ENCODE peak calls at places on chromosomes 1 and 21, in seven cellular contexts. O is left lung; N is activated CD8-positive, alpha-beta memory T cell treated with anti-CD3 and anti-CD28 coated beads, Interleukin-2, amount 50 U/mL, for 48 hours; I is choroid plexus epithelial cell; D is T-helper 2 cell; K is iris pigment epithelial cell; G is head of caudate nucleus. H is an unnamed sample.
A peak's percentile ranks its signal among the peaks of the same experiment; 100 is the strongest.

GRCh38 chr1:198543670-198544260 is 3.3 kb upstream of the ATP6V1G3 start:
- DNase-seq in O (no peak), N (no peak), I (no peak), D (no peak), K (no peak), G (no peak), H (no peak)

GRCh38 chr1:234613128-234613875 is 3.3 kb upstream of the IRF2BP2 start:
- DNase-seq in O (no peak), N (no peak), I (peak; percentile 97), D (no peak), K (peak; percentile 95), G (no peak), H (peak; percentile 22)

GRCh38 chr1:237539055-237539454 is 351.7 kb downstream of the ZP4 start:
- DNase-seq in O (no peak), N (no peak), I (no peak), D (no peak), K (no peak), G (no peak), H (no peak)

GRCh38 chr1:117613249-117613968 is 7.6 kb downstream of the TENT5C start:
- DNase-seq in O (no peak), N (peak; percentile 15), I (no peak), D (no peak), K (peak; percentile 15), G (no peak), H (no peak)

GRCh38 chr1:216961516-216961915 is 238.3 kb upstream of the ESRRG start:
- DNase-seq in O (no peak), N (no peak), I (no peak), D (no peak), K (no peak), G (no peak), H (no peak)

GRCh38 chr1:207672525-207673130 is 27.7 kb downstream of the CR1L start:
- DNase-seq in O (no peak), N (no peak), I (peak; percentile 58), D (no peak), K (peak; percentile 58), G (no peak), H (peak; percentile 7)

GRCh38 chr1:25676488-25676887 is 59.9 kb downstream of the MAN1C1 start:
- DNase-seq in O (no peak), N (no peak), I (no peak), D (no peak), K (no peak), G (no peak), H (peak; percentile 87)

GRCh38 chr1:153539395-153540093 is 1.2 kb downstream of the S100A5 start:
- DNase-seq in O (no peak), N (no peak), I (no peak), D (no peak), K (no peak), G (no peak), H (no peak)

GRCh38 chr1:17948594-17948993 is 159.0 kb upstream of the IGSF21 start:
- DNase-seq in O (no peak), N (no peak), I (no peak), D (no peak), K (no peak), G (no peak), H (no peak)

GRCh38 chr1:204829133-204829532 is 41.5 kb upstream of the NFASC start:
- DNase-seq in O (no peak), N (no peak), I (no peak), D (no peak), K (no peak), G (peak; percentile 54), H (peak; percentile 44)

GRCh38 chr21:28704746-28705145 is 287.9 kb downstream of the LTN1 start:
- DNase-seq in O (no peak), N (no peak), I (peak; percentile 13), D (no peak), K (no peak), G (no peak), H (peak; percentile 20)

GRCh38 chr1:28358701-28359100 is 10.8 kb upstream of the PHACTR4 start:
- DNase-seq in O (no peak), N (no peak), I (no peak), D (no peak), K (no peak), G (no peak), H (no peak)

GRCh38 chr1:224623743-224624333 is 7.7 kb downstream of the CNIH3 start:
- DNase-seq in O (no peak), N (peak; percentile 74), I (peak; percentile 94), D (peak; percentile 64), K (peak; percentile 93), G (no peak), H (no peak)

GRCh38 chr1:88104886-88105285 is 579.2 kb upstream of the PKN2 start:
- DNase-seq in O (no peak), N (no peak), I (no peak), D (no peak), K (no peak), G (no peak), H (no peak)

GRCh38 chr1:90753556-90753955 is 36.5 kb upstream of the BARHL2 start:
- DNase-seq in O (no peak), N (no peak), I (no peak), D (no peak), K (no peak), G (no peak), H (no peak)

GRCh38 chr1:172359531-172359991 is 60.9 kb upstream of the C1orf105 start:
- DNase-seq in O (no peak), N (no peak), I (peak; percentile 89), D (no peak), K (peak; percentile 83), G (no peak), H (no peak)

GRCh38 chr21:45306832-45307571 is 19.3 kb upstream of the POFUT2 start:
- DNase-seq in O (peak; percentile 69), N (no peak), I (peak; percentile 85), D (no peak), K (peak; percentile 78), G (peak; percentile 93), H (peak; percentile 70)

GRCh38 chr21:14982336-14982735 is 82.5 kb downstream of the NRIP1 start:
- DNase-seq in O (no peak), N (no peak), I (no peak), D (no peak), K (no peak), G (no peak), H (no peak)

GRCh38 chr21:33901421-33902288 is 13.9 kb downstream of the ATP5PO start:
- DNase-seq in O (no peak), N (no peak), I (peak; percentile 90), D (no peak), K (peak; percentile 89), G (peak; percentile 33), H (peak; percentile 52)

GRCh38 chr1:221263831-221264767 is 384.9 kb downstream of the HLX start:
- DNase-seq in O (peak; percentile 50), N (no peak), I (peak; percentile 92), D (no peak), K (peak; percentile 90), G (peak; percentile 74), H (no peak)

GRCh38 chr1:75035536-75035935 is 98.7 kb upstream of the LHX8 start:
- DNase-seq in O (no peak), N (no peak), I (no peak), D (no peak), K (no peak), G (no peak), H (no peak)

GRCh38 chr1:42851420-42851819 is 5.0 kb downstream of the ZNF691 start:
- DNase-seq in O (no peak), N (no peak), I (no peak), D (no peak), K (no peak), G (peak; percentile 85), H (no peak)

GRCh38 chr1:180230416-180230790 is 339 bp downstream of the LHX4 start:
- DNase-seq in O (no peak), N (peak; percentile 66), I (no peak), D (no peak), K (no peak), G (no peak), H (no peak)

GRCh38 chr1:3762873-3763228 is 9.7 kb upstream of the SMIM1 start:
- DNase-seq in O (no peak), N (no peak), I (no peak), D (no peak), K (no peak), G (no peak), H (no peak)

GRCh38 chr1:197692965-197693364 is 82.3 kb downstream of the DENND1B start:
- DNase-seq in O (no peak), N (no peak), I (peak; percentile 54), D (no peak), K (peak; percentile 23), G (no peak), H (no peak)

GRCh38 chr1:231382426-231382825 is 39.7 kb downstream of the EGLN1 start:
- DNase-seq in O (no peak), N (no peak), I (no peak), D (no peak), K (no peak), G (no peak), H (no peak)

GRCh38 chr1:154765970-154766369 is 104.1 kb downstream of the KCNN3 start:
- DNase-seq in O (no peak), N (no peak), I (peak; percentile 68), D (no peak), K (peak; percentile 53), G (no peak), H (no peak)

GRCh38 chr21:42063578-42064521 is 7.3 kb upstream of the UMODL1 start:
- DNase-seq in O (peak; percentile 60), N (peak; percentile 75), I (no peak), D (peak; percentile 39), K (no peak), G (no peak), H (no peak)

GRCh38 chr1:215106067-215106466 is 23.5 kb downstream of the KCNK2 start:
- DNase-seq in O (no peak), N (no peak), I (no peak), D (no peak), K (no peak), G (no peak), H (no peak)

GRCh38 chr1:243345205-243345604 is 89.4 kb downstream of the SDCCAG8 start:
- DNase-seq in O (no peak), N (no peak), I (peak; percentile 19), D (no peak), K (peak; percentile 20), G (peak; percentile 21), H (peak; percentile 63)

GRCh38 chr21:45011911-45012660 is 62.3 kb upstream of the ADARB1 start:
- DNase-seq in O (peak; percentile 26), N (no peak), I (peak; percentile 87), D (no peak), K (peak; percentile 94), G (no peak), H (no peak)

GRCh38 chr21:45131537-45131999 is 57.2 kb downstream of the ADARB1 start:
- DNase-seq in O (no peak), N (no peak), I (no peak), D (no peak), K (no peak), G (no peak), H (no peak)

GRCh38 chr21:32090961-32091360 is 187.9 kb downstream of the MIS18A start:
- DNase-seq in O (no peak), N (no peak), I (no peak), D (no peak), K (no peak), G (no peak), H (no peak)

GRCh38 chr1:218347316-218347712 is 2.2 kb downstream of the TGFB2 start:
- DNase-seq in O (no peak), N (no peak), I (peak; percentile 78), D (no peak), K (peak; percentile 73), G (no peak), H (no peak)

GRCh38 chr1:20426923-20427322 is 59.1 kb downstream of the CAMK2N1 start:
- DNase-seq in O (no peak), N (no peak), I (peak; percentile 89), D (no peak), K (peak; percentile 89), G (no peak), H (no peak)

GRCh38 chr1:27049607-27050006 is 37.0 kb upstream of the TENT5B start:
- DNase-seq in O (no peak), N (no peak), I (no peak), D (no peak), K (no peak), G (no peak), H (no peak)

GRCh38 chr1:55064071-55064581 is 24.8 kb downstream of the PCSK9 start:
- DNase-seq in O (no peak), N (no peak), I (no peak), D (no peak), K (peak; percentile 23), G (no peak), H (peak; percentile 75)

GRCh38 chr1:97903626-97904025 is 17.2 kb downstream of the DPYD start:
- DNase-seq in O (no peak), N (no peak), I (peak; percentile 68), D (no peak), K (peak; percentile 65), G (no peak), H (no peak)

H was measured in cerebellum.